ENCODE peak calls at places on chromosomes 2 and 18, in four cellular contexts. N is EH, R is fibroblast of mammary gland, K is mammary epithelial cell. V is an unnamed sample.

GRCh38 chr2:147482590-147483292 is 362.1 kb upstream of the ACVR2A start:
- DNase-seq in R (no peak), K (no peak), N (no peak), V (no peak)

GRCh38 chr2:39535606-39536185 is 98.6 kb upstream of the MAP4K3 start:
- DNase-seq in N (no peak), K (no peak), R (no peak), V (no peak)

GRCh38 chr2:181787310-181788048 is 104.1 kb upstream of the ITPRID2 start:
- DNase-seq in R (no peak), K (peak; percentile 65), N (no peak), V (no peak)

GRCh38 chr2:215652432-215652831 is 216.6 kb upstream of the FN1 start:
- DNase-seq in K (no peak), N (peak; percentile 89), R (peak; percentile 93), V (no peak)

GRCh38 chr2:64617631-64618151 is 36.0 kb downstream of the SERTAD2 start:
- DNase-seq in K (no peak), N (no peak), R (no peak), V (no peak)

GRCh38 chr18:39345321-39345720 is 1779.7 kb upstream of the CELF4 start:
- DNase-seq in N (peak; percentile 92), R (peak; percentile 10), K (no peak), V (no peak)

GRCh38 chr2:122680662-122681061 is 925.2 kb downstream of the TSN start:
- DNase-seq in R (no peak), N (no peak), K (no peak), V (no peak)

GRCh38 chr2:128362186-128362888 is 43.7 kb upstream of the HS6ST1 start:
- DNase-seq in K (no peak), N (no peak), R (no peak), V (no peak)

GRCh38 chr2:36800381-36800780 is 103.9 kb downstream of the VIT start:
- DNase-seq in K (no peak), R (no peak), N (no peak), V (no peak)

GRCh38 chr18:12656671-12657047 is 1.2 kb downstream of the SPIRE1 start:
- DNase-seq in R (peak; percentile 60), K (peak; percentile 19), N (peak; percentile 43), V (no peak)

GRCh38 chr18:2518473-2518872 is 52.8 kb downstream of the METTL4 start:
- DNase-seq in R (no peak), K (no peak), N (no peak), V (no peak)

GRCh38 chr2:42060718-42061619 is 13.1 kb downstream of the PKDCC start:
- DNase-seq in N (no peak), K (no peak), R (peak; percentile 47), V (no peak)

GRCh38 chr2:85710687-85711577 is 16.8 kb downstream of the GNLY start:
- DNase-seq in R (peak; percentile 59), K (no peak), N (no peak), V (no peak)

GRCh38 chr18:31041346-31042067 is 1.0 kb downstream of the DSC3 start:
- DNase-seq in N (no peak), R (no peak), K (peak; percentile 73), V (no peak)

GRCh38 chr2:16653799-16654198 is 11.8 kb downstream of the CYRIA start:
- DNase-seq in R (no peak), N (no peak), K (no peak), V (no peak)

GRCh38 chr2:20728114-20728758 is 61.3 kb downstream of the GDF7 start:
- DNase-seq in R (no peak), K (peak; percentile 67), N (peak; percentile 24), V (no peak)

GRCh38 chr2:84946204-84947009 is 24.6 kb upstream of the KCMF1 start:
- DNase-seq in R (peak; percentile 68), N (peak; percentile 91), K (peak; percentile 99), V (peak; percentile 99)

GRCh38 chr2:101152195-101153076 is 1.3 kb upstream of the TBC1D8 start:
- DNase-seq in K (peak; percentile 46), N (peak; percentile 75), R (peak; percentile 82), V (peak; percentile 51)

GRCh38 chr2:157125685-157126084 is 131.8 kb upstream of the GALNT5 start:
- DNase-seq in N (no peak), R (no peak), K (no peak), V (no peak)

GRCh38 chr2:131827481-131828163 is 299.9 kb downstream of the CCDC74A start:
- DNase-seq in R (no peak), K (no peak), N (no peak), V (no peak)

GRCh38 chr2:144143294-144144092 is 376.4 kb downstream of the ZEB2 start:
- DNase-seq in R (no peak), N (no peak), K (no peak), V (no peak)

GRCh38 chr2:164205347-164205746 is 415.9 kb downstream of the GRB14 start:
- DNase-seq in K (peak; percentile 46), N (peak; percentile 91), R (peak; percentile 58), V (peak; percentile 48)

GRCh38 chr2:46779447-46779941 is 136.1 kb downstream of the MCFD2 start:
- DNase-seq in N (peak; percentile 48), K (peak; percentile 91), R (peak; percentile 59), V (no peak)

GRCh38 chr2:187136646-187137045 is 287.7 kb upstream of the ZSWIM2 start:
- DNase-seq in R (no peak), K (no peak), N (no peak), V (no peak)

GRCh38 chr2:223944166-223944703 is 900 bp downstream of the WDFY1 start:
- DNase-seq in K (peak; percentile 35), R (no peak), N (peak; percentile 40), V (peak; percentile 31)

GRCh38 chr2:152390837-152391236 is 55.9 kb downstream of the FMNL2 start:
- DNase-seq in K (no peak), N (no peak), R (no peak), V (no peak)

GRCh38 chr2:29110916-29111315 is 4.3 kb upstream of the CLIP4 start:
- DNase-seq in R (no peak), K (peak; percentile 76), N (no peak), V (peak; percentile 61)